ENCODE peak calls at places on chromosome 18, in five cellular contexts. R, P, D, A and U are unnamed samples.

GRCh38 chr18:13292736-13293135 is 74.2 kb downstream of the LDLRAD4 start:
- DNase-seq in P (no peak), A (no peak), D (no peak), R (no peak), U (no peak)

GRCh38 chr18:33706391-33706790 is 128.4 kb downstream of the ASXL3 start:
- DNase-seq in D (no peak), A (no peak), R (no peak), P (no peak), U (no peak)

GRCh38 chr18:37762076-37762475 is 196.5 kb upstream of the CELF4 start:
- DNase-seq in A (no peak), P (no peak), D (no peak), R (no peak), U (no peak)

GRCh38 chr18:56508637-56509036 is 129.8 kb downstream of the TXNL1 start:
- DNase-seq in P (no peak), A (no peak), D (no peak), R (no peak), U (no peak)

GRCh38 chr18:49865401-49865800 is 52.1 kb upstream of the ACAA2 start:
- DNase-seq in R (peak; percentile 41), D (peak; percentile 21), A (no peak), P (no peak), U (no peak)

GRCh38 chr18:79897940-79898625 is 53.4 kb downstream of the SLC66A2 start:
- DNase-seq in R (peak; percentile 6), P (no peak), A (no peak), D (no peak), U (no peak)

GRCh38 chr18:67117804-67118203 is 398.7 kb downstream of the DSEL start:
- DNase-seq in D (no peak), P (no peak), A (no peak), R (no peak), U (no peak)

GRCh38 chr18:70377857-70378701 is 89.2 kb downstream of the SOCS6 start:
- DNase-seq in A (no peak), R (no peak), P (no peak), D (no peak), U (peak; percentile 93)

GRCh38 chr18:33210575-33211189 is 229.8 kb downstream of the CCDC178 start:
- DNase-seq in A (no peak), R (no peak), D (no peak), P (no peak), U (peak; percentile 31)

GRCh38 chr18:38011446-38011845 is 445.8 kb upstream of the CELF4 start:
- DNase-seq in R (no peak), D (no peak), A (no peak), P (no peak), U (no peak)

DNA sequence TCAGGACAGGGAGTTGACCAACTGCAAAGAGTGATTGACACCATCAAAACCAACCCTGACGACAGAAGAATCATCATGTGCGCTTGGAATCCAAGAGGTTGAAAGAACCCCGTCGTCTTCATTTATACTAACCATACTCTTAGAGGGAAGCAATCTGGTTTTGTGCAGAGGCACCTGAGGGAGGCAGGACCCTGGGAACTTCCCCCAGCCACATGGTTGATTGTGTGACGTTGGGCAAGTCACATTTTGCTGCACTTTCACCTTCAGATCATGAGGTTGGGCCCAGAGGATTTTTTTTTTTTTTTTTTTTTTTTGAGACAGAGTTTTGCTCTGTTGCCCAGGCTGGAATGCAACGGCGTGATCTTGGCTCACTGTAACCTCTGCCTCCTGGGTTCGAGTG is 11.6 kb downstream of the TYMS start:
- DNase-seq in P (no peak), A (no peak), R (no peak), D (no peak), U (no peak)
- TF ChIP-seq POLR2A in P (no peak), A (no peak), R (no peak), D (no peak), U (no peak)

GRCh38 chr18:3261393-3262233 is at the start of gene MYL12B:
- DNase-seq in R (peak; percentile 89), D (peak; percentile 70), P (peak; percentile 77), A (no peak), U (peak; percentile 95)
- TF ChIP-seq POLR2A in R (peak; percentile 88), D (peak; percentile 56), P (peak; percentile 78), A (peak; percentile 95), U (peak; percentile 92)

DNA sequence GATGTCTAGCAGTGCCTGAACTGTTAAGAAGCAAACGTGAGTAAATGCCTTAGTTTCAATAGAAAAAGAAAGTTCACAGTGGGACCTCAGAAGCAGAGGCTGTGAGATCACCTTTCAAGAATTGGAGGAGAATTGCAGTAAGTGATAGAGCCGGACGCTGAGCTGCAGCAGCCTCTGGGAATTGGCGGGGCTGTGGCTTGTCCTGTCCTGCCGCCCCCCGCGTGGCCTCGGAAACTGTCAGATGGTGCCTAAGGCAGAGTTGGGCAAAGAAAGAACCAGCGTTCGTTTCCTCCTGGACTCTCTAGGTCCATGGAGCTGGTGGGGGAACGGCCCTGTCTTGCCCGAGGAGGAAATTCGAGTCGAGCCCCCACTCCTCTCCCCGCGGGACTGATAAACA is 567 bp upstream of the EMILIN2 start:
- DNase-seq in D (no peak), R (no peak), A (no peak), P (peak; percentile 32), U (no peak)
- TF ChIP-seq POLR2A in D (no peak), R (no peak), A (no peak), P (no peak), U (no peak)

GRCh38 chr18:36600548-36600947 is 228.3 kb downstream of the TPGS2 start:
- DNase-seq in D (no peak), P (no peak), A (no peak), R (no peak), U (no peak)
- TF ChIP-seq POLR2A in D (no peak), P (no peak), A (no peak), R (no peak), U (no peak)

DNA sequence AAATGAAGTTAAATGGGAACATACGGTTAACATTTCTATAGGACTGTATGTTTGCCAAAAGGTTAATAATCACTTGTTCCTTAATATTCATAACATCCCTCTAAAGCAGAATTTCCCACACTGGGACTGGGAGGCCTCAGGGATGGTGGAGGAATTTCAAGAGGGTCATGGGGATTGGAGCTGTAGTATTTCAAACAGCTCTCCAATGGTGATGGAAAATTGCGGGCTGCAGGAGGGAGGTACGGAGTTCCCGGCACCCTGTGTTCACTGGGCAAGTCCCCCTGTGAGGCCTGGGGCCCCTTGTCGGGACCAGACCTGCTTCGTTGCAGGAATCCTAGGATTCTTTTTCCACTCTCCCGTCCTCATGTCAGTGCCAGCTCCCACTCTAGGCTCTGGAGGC is 39.8 kb upstream of the CTAGE1 start:
- DNase-seq in D (no peak), A (no peak), R (no peak), P (no peak), U (no peak)
- TF ChIP-seq POLR2A in D (no peak), A (no peak), R (no peak), P (no peak), U (no peak)

GRCh38 chr18:58218111-58218510 is 174.1 kb downstream of the NEDD4L start:
- DNase-seq in P (no peak), D (no peak), A (no peak), R (no peak), U (no peak)
- TF ChIP-seq POLR2A in P (no peak), D (no peak), A (no peak), R (no peak), U (no peak)